ENCODE peak calls at places on chromosomes 12 and 14, in six cellular contexts. One of them, this sample, is unnamed. For H3K4me1, the result is how much of the 10 kb centered on the place peaks cover.

GRCh38 chr12:105843989-105844768 is 294.6 kb downstream of the NUAK1 start:
- DNase-seq in fibroblast of lung: peak
- DNase-seq in neuronal stem cell: no peak
- DNase-seq in esophagus squamous epithelium: no peak
- DNase-seq in body of pancreas: no peak
- DNase-seq in transverse colon: no peak
- DNase-seq in this sample: no peak

GRCh38 chr14:73610692-73611091 is 1.6 kb upstream of the ACOT6 start:
- DNase-seq in transverse colon: no peak
- DNase-seq in body of pancreas: no peak
- DNase-seq in fibroblast of lung: peak
- DNase-seq in neuronal stem cell: no peak
- DNase-seq in esophagus squamous epithelium: no peak
- DNase-seq in this sample: peak

GRCh38 chr12:51759175-51759574 is 89.3 kb downstream of the FIGNL2 start:
- DNase-seq in transverse colon: no peak
- DNase-seq in body of pancreas: no peak
- DNase-seq in esophagus squamous epithelium: no peak
- DNase-seq in fibroblast of lung: no peak
- DNase-seq in neuronal stem cell: no peak
- DNase-seq in this sample: no peak

GRCh38 chr14:73386342-73386741 is 72.0 kb downstream of the NUMB start:
- DNase-seq in fibroblast of lung: peak
- DNase-seq in neuronal stem cell: no peak
- DNase-seq in esophagus squamous epithelium: no peak
- DNase-seq in body of pancreas: no peak
- DNase-seq in transverse colon: no peak
- DNase-seq in this sample: no peak

GRCh38 chr12:125519026-125519651 is 453.9 kb downstream of the AACS start:
- DNase-seq in body of pancreas: peak
- DNase-seq in esophagus squamous epithelium: no peak
- DNase-seq in neuronal stem cell: no peak
- DNase-seq in transverse colon: peak
- DNase-seq in fibroblast of lung: no peak
- DNase-seq in this sample: no peak

GRCh38 chr14:23915559-23915958 is 38.0 kb upstream of the DHRS4 start:
- DNase-seq in neuronal stem cell: no peak
- DNase-seq in esophagus squamous epithelium: no peak
- DNase-seq in fibroblast of lung: no peak
- DNase-seq in body of pancreas: peak
- DNase-seq in transverse colon: no peak
- DNase-seq in this sample: no peak

GRCh38 chr14:99432491-99432890 is 48.2 kb downstream of the SETD3 start:
- DNase-seq in transverse colon: no peak
- DNase-seq in body of pancreas: no peak
- DNase-seq in neuronal stem cell: no peak
- DNase-seq in esophagus squamous epithelium: no peak
- DNase-seq in fibroblast of lung: no peak
- DNase-seq in this sample: no peak

GRCh38 chr12:125015680-125016310 is 22.4 kb downstream of the BRI3BP start:
- DNase-seq in neuronal stem cell: no peak
- DNase-seq in transverse colon: no peak
- DNase-seq in body of pancreas: no peak
- DNase-seq in esophagus squamous epithelium: no peak
- DNase-seq in fibroblast of lung: no peak
- DNase-seq in this sample: no peak

GRCh38 chr12:85186236-85186635 is 93.8 kb upstream of the ALX1 start:
- DNase-seq in body of pancreas: no peak
- DNase-seq in esophagus squamous epithelium: no peak
- DNase-seq in transverse colon: no peak
- DNase-seq in neuronal stem cell: no peak
- DNase-seq in fibroblast of lung: no peak
- DNase-seq in this sample: no peak

GRCh38 chr14:30158299-30158698 is 230.7 kb upstream of the PRKD1 start:
- DNase-seq in body of pancreas: no peak
- DNase-seq in transverse colon: no peak
- DNase-seq in neuronal stem cell: no peak
- DNase-seq in fibroblast of lung: no peak
- DNase-seq in esophagus squamous epithelium: no peak
- DNase-seq in this sample: no peak

GRCh38 chr12:78864483-78865296 is at the start of gene SYT1:
- DNase-seq in esophagus squamous epithelium: no peak
- DNase-seq in transverse colon: peak
- DNase-seq in fibroblast of lung: peak
- DNase-seq in body of pancreas: peak
- DNase-seq in neuronal stem cell: peak
- DNase-seq in this sample: peak

GRCh38 chr14:103530390-103530789 is 1.4 kb downstream of the TRMT61A start:
- DNase-seq in body of pancreas: no peak
- DNase-seq in neuronal stem cell: no peak
- DNase-seq in transverse colon: no peak
- DNase-seq in esophagus squamous epithelium: no peak
- DNase-seq in fibroblast of lung: no peak
- DNase-seq in this sample: no peak

GRCh38 chr12:130041983-130042812 is 120.1 kb upstream of the FZD10 start:
- DNase-seq in body of pancreas: peak
- DNase-seq in fibroblast of lung: no peak
- DNase-seq in neuronal stem cell: peak
- DNase-seq in esophagus squamous epithelium: no peak
- DNase-seq in transverse colon: peak
- DNase-seq in this sample: no peak

GRCh38 chr12:106174876-106175275 is 36.1 kb upstream of the NUAK1 start:
- DNase-seq in body of pancreas: no peak
- DNase-seq in transverse colon: no peak
- DNase-seq in fibroblast of lung: no peak
- DNase-seq in esophagus squamous epithelium: no peak
- DNase-seq in neuronal stem cell: no peak
- DNase-seq in this sample: no peak

GRCh38 chr12:112978163-112979081 is at the start of gene OAS2:
- DNase-seq in body of pancreas: peak
- DNase-seq in neuronal stem cell: no peak
- DNase-seq in transverse colon: peak
- DNase-seq in esophagus squamous epithelium: peak
- DNase-seq in fibroblast of lung: peak
- DNase-seq in this sample: peak

GRCh38 chr12:68971404-68971803 is 38.4 kb upstream of the CPM start:
- DNase-seq in neuronal stem cell: no peak
- DNase-seq in transverse colon: no peak
- DNase-seq in fibroblast of lung: peak
- DNase-seq in esophagus squamous epithelium: no peak
- DNase-seq in body of pancreas: no peak
- DNase-seq in this sample: no peak

GRCh38 chr14:89572566-89573398 is 155.7 kb upstream of the FOXN3 start:
- DNase-seq in neuronal stem cell: no peak
- DNase-seq in esophagus squamous epithelium: no peak
- DNase-seq in fibroblast of lung: no peak
- DNase-seq in body of pancreas: no peak
- DNase-seq in transverse colon: no peak
- DNase-seq in this sample: no peak

GRCh38 chr14:67738740-67739504 is 37.2 kb downstream of the RDH12 start:
- DNase-seq in neuronal stem cell: no peak
- DNase-seq in fibroblast of lung: peak
- DNase-seq in body of pancreas: peak
- DNase-seq in transverse colon: peak
- DNase-seq in esophagus squamous epithelium: no peak
- DNase-seq in this sample: no peak

GRCh38 chr14:19878029-19878642 is 3.2 kb downstream of the OR4K2 start:
- DNase-seq in fibroblast of lung: peak
- DNase-seq in body of pancreas: no peak
- DNase-seq in neuronal stem cell: no peak
- DNase-seq in transverse colon: no peak
- DNase-seq in esophagus squamous epithelium: no peak
- DNase-seq in this sample: no peak

DNA sequence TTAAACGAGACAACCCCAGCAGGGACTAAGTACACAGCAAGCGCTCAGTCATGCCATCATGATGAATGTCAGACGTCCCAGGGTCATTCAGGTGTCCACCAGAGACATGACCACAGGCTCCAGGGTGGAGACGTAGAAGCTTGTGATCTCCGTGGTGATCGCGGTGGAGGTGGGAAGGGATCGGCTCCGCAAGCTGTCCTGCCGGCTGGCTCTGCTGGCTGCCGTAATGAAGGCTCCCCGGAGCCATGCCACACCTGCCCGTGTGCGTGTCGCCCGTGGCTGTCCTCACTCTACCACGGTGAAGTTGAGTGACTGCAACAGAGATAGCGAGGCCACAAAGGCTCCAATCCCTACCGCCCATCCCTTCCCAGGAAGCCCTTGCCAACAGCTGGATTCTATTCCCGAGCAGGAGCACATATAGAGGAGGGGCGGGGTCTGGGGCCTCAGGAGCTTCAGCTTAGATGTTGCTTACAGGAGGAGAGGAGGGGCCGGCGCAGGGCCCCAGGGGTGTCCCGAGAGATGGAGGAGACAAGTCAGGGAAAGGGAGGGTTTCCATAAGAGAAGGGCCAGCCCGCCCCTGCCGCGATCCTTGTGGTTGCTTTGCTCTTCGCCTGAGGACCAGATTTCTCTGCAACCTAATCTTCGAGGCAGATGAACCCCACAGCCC is 332.6 kb upstream of the SFSWAP start:
- DNase-seq in esophagus squamous epithelium: no peak
- DNase-seq in transverse colon: no peak
- DNase-seq in neuronal stem cell: no peak
- DNase-seq in body of pancreas: no peak
- DNase-seq in fibroblast of lung: no peak
- DNase-seq in this sample: no peak
- H3K4me1 ChIP-seq in esophagus squamous epithelium: under half
- H3K4me1 ChIP-seq in transverse colon: under half
- H3K4me1 ChIP-seq in neuronal stem cell: under half
- H3K4me1 ChIP-seq in body of pancreas: under half
- H3K4me1 ChIP-seq in fibroblast of lung: under half
- H3K4me1 ChIP-seq in this sample: under half

DNA sequence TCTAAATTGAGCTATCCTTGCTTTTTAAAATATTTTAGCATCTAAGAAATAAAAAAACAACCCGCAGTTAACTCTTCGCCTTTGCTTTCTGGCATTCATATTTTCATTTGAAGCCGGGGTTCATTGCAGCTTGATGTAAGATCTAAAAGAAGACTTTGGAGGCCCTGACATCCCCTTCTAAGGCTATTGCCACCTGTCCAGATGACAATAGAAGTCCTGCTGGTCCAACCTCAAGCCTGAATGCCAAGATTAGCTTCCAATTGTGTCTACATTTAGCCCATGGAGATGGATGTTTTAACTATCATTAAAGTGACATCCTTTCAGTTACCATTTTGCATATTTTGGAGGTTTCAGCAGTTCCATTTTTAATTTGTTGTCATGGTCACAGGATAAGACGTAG is 51.6 kb upstream of the ATP2A2 start:
- DNase-seq in esophagus squamous epithelium: no peak
- DNase-seq in transverse colon: no peak
- DNase-seq in neuronal stem cell: no peak
- DNase-seq in fibroblast of lung: no peak
- DNase-seq in body of pancreas: no peak
- DNase-seq in this sample: no peak
- H3K4me1 ChIP-seq in esophagus squamous epithelium: under half
- H3K4me1 ChIP-seq in transverse colon: under half
- H3K4me1 ChIP-seq in neuronal stem cell: under half
- H3K4me1 ChIP-seq in fibroblast of lung: under half
- H3K4me1 ChIP-seq in body of pancreas: under half
- H3K4me1 ChIP-seq in this sample: under half

GRCh38 chr12:3712209-3712992 is 40.5 kb downstream of the CRACR2A start:
- DNase-seq in body of pancreas: no peak
- DNase-seq in neuronal stem cell: no peak
- DNase-seq in esophagus squamous epithelium: no peak
- DNase-seq in transverse colon: no peak
- DNase-seq in fibroblast of lung: no peak
- DNase-seq in this sample: no peak

GRCh38 chr12:3717283-3717974 is 35.5 kb downstream of the CRACR2A start:
- DNase-seq in body of pancreas: no peak
- DNase-seq in neuronal stem cell: no peak
- DNase-seq in fibroblast of lung: no peak
- DNase-seq in esophagus squamous epithelium: no peak
- DNase-seq in transverse colon: peak
- DNase-seq in this sample: no peak

GRCh38 chr12:3713483-3713882 is 39.4 kb downstream of the CRACR2A start:
- DNase-seq in body of pancreas: no peak
- DNase-seq in fibroblast of lung: no peak
- DNase-seq in esophagus squamous epithelium: no peak
- DNase-seq in neuronal stem cell: no peak
- DNase-seq in transverse colon: no peak
- DNase-seq in this sample: no peak

GRCh38 chr12:3718100-3718499 is 34.8 kb downstream of the CRACR2A start:
- DNase-seq in esophagus squamous epithelium: no peak
- DNase-seq in fibroblast of lung: no peak
- DNase-seq in neuronal stem cell: no peak
- DNase-seq in transverse colon: no peak
- DNase-seq in body of pancreas: no peak
- DNase-seq in this sample: no peak

DNA sequence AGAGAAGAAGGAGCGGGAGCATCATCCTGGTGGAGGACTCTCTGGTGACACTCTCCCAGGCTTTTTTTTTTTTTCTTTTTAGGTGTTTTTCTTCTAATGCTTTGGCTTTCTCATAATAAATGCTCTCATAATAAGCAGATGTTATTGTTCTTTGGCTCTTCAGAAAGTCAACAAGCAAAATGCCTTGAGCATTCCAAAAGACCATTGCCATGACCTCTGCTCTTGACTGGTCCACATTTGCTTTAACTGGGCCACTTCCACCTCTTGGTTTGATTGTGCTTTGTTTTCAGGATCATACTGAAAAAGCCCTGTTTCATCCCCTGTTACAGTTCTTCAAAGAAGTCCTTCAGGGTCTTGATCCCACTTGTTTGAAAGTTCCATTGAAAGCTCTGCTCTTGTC is 36.9 kb downstream of the CRACR2A start:
- DNase-seq in esophagus squamous epithelium: no peak
- DNase-seq in fibroblast of lung: no peak
- DNase-seq in body of pancreas: no peak
- DNase-seq in transverse colon: no peak
- DNase-seq in neuronal stem cell: no peak
- DNase-seq in this sample: no peak
- H3K4me1 ChIP-seq in esophagus squamous epithelium: under half
- H3K4me1 ChIP-seq in fibroblast of lung: under half
- H3K4me1 ChIP-seq in body of pancreas: under half
- H3K4me1 ChIP-seq in transverse colon: under half
- H3K4me1 ChIP-seq in neuronal stem cell: under half
- H3K4me1 ChIP-seq in this sample: under half

GRCh38 chr14:104680056-104680805 is 9.2 kb upstream of the INF2 start:
- DNase-seq in fibroblast of lung: peak
- DNase-seq in transverse colon: peak
- DNase-seq in body of pancreas: peak
- DNase-seq in neuronal stem cell: no peak
- DNase-seq in esophagus squamous epithelium: no peak
- DNase-seq in this sample: peak

GRCh38 chr14:104680806-104681688 is 8.4 kb upstream of the INF2 start:
- DNase-seq in body of pancreas: peak
- DNase-seq in fibroblast of lung: peak
- DNase-seq in transverse colon: peak
- DNase-seq in neuronal stem cell: no peak
- DNase-seq in esophagus squamous epithelium: no peak
- DNase-seq in this sample: peak

GRCh38 chr14:104683653-104684448 is 5.6 kb upstream of the INF2 start:
- DNase-seq in body of pancreas: no peak
- DNase-seq in neuronal stem cell: no peak
- DNase-seq in transverse colon: no peak
- DNase-seq in fibroblast of lung: no peak
- DNase-seq in esophagus squamous epithelium: no peak
- DNase-seq in this sample: no peak

GRCh38 chr14:104681689-104682074 is 7.7 kb upstream of the INF2 start:
- DNase-seq in neuronal stem cell: peak
- DNase-seq in esophagus squamous epithelium: no peak
- DNase-seq in fibroblast of lung: peak
- DNase-seq in body of pancreas: peak
- DNase-seq in transverse colon: peak
- DNase-seq in this sample: peak

GRCh38 chr14:104682107-104682593 is 7.3 kb upstream of the INF2 start:
- DNase-seq in transverse colon: no peak
- DNase-seq in neuronal stem cell: no peak
- DNase-seq in esophagus squamous epithelium: no peak
- DNase-seq in body of pancreas: no peak
- DNase-seq in fibroblast of lung: no peak
- DNase-seq in this sample: no peak
- H3K4me1 ChIP-seq in transverse colon: under half
- H3K4me1 ChIP-seq in neuronal stem cell: under half
- H3K4me1 ChIP-seq in esophagus squamous epithelium: half or more
- H3K4me1 ChIP-seq in body of pancreas: under half
- H3K4me1 ChIP-seq in fibroblast of lung: under half
- H3K4me1 ChIP-seq in this sample: under half